ENCODE peak calls at places on chromosome 18, in eight cellular contexts. A, W, T, D, C, H, L and P are unnamed samples.
A peak's percentile ranks its signal among the peaks of the same experiment; 100 is the strongest.

GRCh38 chr18:13303761-13304364 is 85.3 kb downstream of the LDLRAD4 start:
- DNase-seq in A (no peak), W (no peak), T (no peak), D (no peak), C (no peak), H (no peak), L (no peak), P (no peak)

GRCh38 chr18:44458777-44459176 is 221.9 kb upstream of the SETBP1 start:
- DNase-seq in A (peak; percentile 65), W (no peak), T (peak; percentile 91), D (peak; percentile 93), C (no peak), H (no peak), L (peak; percentile 31), P (no peak)

GRCh38 chr18:78911751-78912283 is 67.8 kb upstream of the SALL3 start:
- DNase-seq in A (no peak), W (no peak), T (no peak), D (no peak), C (no peak), H (no peak), L (no peak), P (no peak)

GRCh38 chr18:75063615-75064512 is 145.1 kb downstream of the PTGR3 start:
- DNase-seq in A (no peak), W (no peak), T (no peak), D (no peak), C (no peak), H (no peak), L (no peak), P (no peak)

GRCh38 chr18:61471832-61472406 is 138.7 kb downstream of the CDH20 start:
- DNase-seq in A (no peak), W (no peak), T (no peak), D (no peak), C (no peak), H (no peak), L (no peak), P (no peak)

GRCh38 chr18:4004176-4004829 is 450.8 kb downstream of the DLGAP1 start:
- DNase-seq in A (peak; percentile 34), W (no peak), T (peak; percentile 58), D (peak; percentile 54), C (no peak), H (no peak), L (peak; percentile 35), P (no peak)

GRCh38 chr18:79394438-79395307 is 1.1 kb upstream of the NFATC1 start:
- DNase-seq in A (peak; percentile 73), W (peak; percentile 52), T (peak; percentile 56), D (peak; percentile 33), C (no peak), H (peak; percentile 69), L (peak; percentile 21), P (no peak)

GRCh38 chr18:76377359-76377756 is 117.7 kb downstream of the ZNF516 start:
- DNase-seq in A (no peak), W (no peak), T (no peak), D (no peak), C (no peak), H (no peak), L (no peak), P (no peak)

GRCh38 chr18:61972389-61973264 is 79.8 kb upstream of the RNF152 start:
- DNase-seq in A (no peak), W (no peak), T (no peak), D (no peak), C (no peak), H (no peak), L (no peak), P (no peak)

GRCh38 chr18:6785001-6785400 is 55.5 kb downstream of the ARHGAP28 start:
- DNase-seq in A (peak; percentile 25), W (no peak), T (peak; percentile 58), D (no peak), C (no peak), H (no peak), L (no peak), P (no peak)

GRCh38 chr18:75429975-75430374 is 2.5 kb upstream of the SMIM21 start:
- DNase-seq in A (no peak), W (no peak), T (peak; percentile 90), D (no peak), C (no peak), H (no peak), L (no peak), P (no peak)

GRCh38 chr18:49878996-49879585 is 65.8 kb upstream of the ACAA2 start:
- DNase-seq in A (peak; percentile 47), W (no peak), T (peak; percentile 55), D (no peak), C (no peak), H (no peak), L (no peak), P (no peak)

GRCh38 chr18:5707586-5707985 is 163.8 kb upstream of the EPB41L3 start:
- DNase-seq in A (no peak), W (no peak), T (no peak), D (no peak), C (no peak), H (no peak), L (no peak), P (no peak)

GRCh38 chr18:23918395-23919032 is 96.0 kb upstream of the TTC39C start:
- DNase-seq in A (peak; percentile 73), W (peak; percentile 95), T (peak; percentile 29), D (peak; percentile 62), C (no peak), H (peak; percentile 69), L (peak; percentile 54), P (no peak)

GRCh38 chr18:71371951-71372605 is 1083.2 kb downstream of the SOCS6 start:
- DNase-seq in A (no peak), W (no peak), T (no peak), D (no peak), C (no peak), H (no peak), L (no peak), P (no peak)

GRCh38 chr18:57705011-57705410 is 83.4 kb upstream of the NARS1 start:
- DNase-seq in A (no peak), W (no peak), T (no peak), D (no peak), C (no peak), H (no peak), L (no peak), P (no peak)

GRCh38 chr18:62458868-62459716 is 63.7 kb upstream of the ZCCHC2 start:
- DNase-seq in A (no peak), W (no peak), T (no peak), D (no peak), C (no peak), H (peak; percentile 39), L (no peak), P (no peak)

GRCh38 chr18:80037300-80037699 is 3.1 kb downstream of the RBFA start:
- DNase-seq in A (no peak), W (no peak), T (no peak), D (no peak), C (no peak), H (no peak), L (no peak), P (no peak)

GRCh38 chr18:57249109-57249508 is 102.2 kb downstream of the BOD1L2 start:
- DNase-seq in A (no peak), W (no peak), T (no peak), D (no peak), C (no peak), H (no peak), L (no peak), P (no peak)

GRCh38 chr18:58721586-58722160 is 50.4 kb downstream of the MALT1 start:
- DNase-seq in A (no peak), W (no peak), T (peak; percentile 45), D (no peak), C (no peak), H (peak; percentile 64), L (no peak), P (no peak)

GRCh38 chr18:470661-471501 is 29.6 kb downstream of the COLEC12 start:
- DNase-seq in A (peak; percentile 90), W (peak; percentile 59), T (peak; percentile 68), D (no peak), C (no peak), H (no peak), L (peak; percentile 19), P (no peak)

GRCh38 chr18:22168360-22168921 is 948 bp upstream of the GATA6 start:
- DNase-seq in A (peak; percentile 52), W (no peak), T (no peak), D (peak; percentile 46), C (no peak), H (peak; percentile 44), L (no peak), P (peak; percentile 22)
- TF ChIP-seq CTCF in A (peak; percentile 28), W (no peak), T (peak; percentile 14), D (peak; percentile 24), C (no peak), H (peak; percentile 16), L (no peak), P (no peak)

DNA sequence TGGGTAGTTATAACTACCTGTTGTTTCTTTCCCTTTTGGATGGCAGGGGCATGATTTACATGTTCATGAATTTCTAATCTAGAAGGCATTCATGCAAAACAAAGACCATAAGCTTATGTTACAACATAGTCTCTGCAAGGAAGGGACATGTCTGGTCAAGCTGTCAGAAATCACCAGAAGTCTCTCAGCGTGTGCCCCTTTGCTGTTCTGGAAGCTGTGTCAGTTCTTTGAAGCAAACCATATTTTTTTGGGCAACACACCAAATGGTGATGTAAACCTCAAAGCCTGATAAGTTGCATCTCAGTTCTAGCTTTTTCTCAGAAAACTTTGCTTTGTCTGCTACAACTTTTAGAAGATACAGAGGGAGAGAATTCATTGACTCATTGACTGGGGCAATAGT is 173.5 kb upstream of the CTAGE1 start:
- DNase-seq in A (peak; percentile 94), W (no peak), T (peak; percentile 93), D (peak; percentile 86), C (no peak), H (no peak), L (no peak), P (no peak)
- TF ChIP-seq CTCF in A (no peak), W (no peak), T (no peak), D (no peak), C (no peak), H (no peak), L (no peak), P (no peak)

DNA sequence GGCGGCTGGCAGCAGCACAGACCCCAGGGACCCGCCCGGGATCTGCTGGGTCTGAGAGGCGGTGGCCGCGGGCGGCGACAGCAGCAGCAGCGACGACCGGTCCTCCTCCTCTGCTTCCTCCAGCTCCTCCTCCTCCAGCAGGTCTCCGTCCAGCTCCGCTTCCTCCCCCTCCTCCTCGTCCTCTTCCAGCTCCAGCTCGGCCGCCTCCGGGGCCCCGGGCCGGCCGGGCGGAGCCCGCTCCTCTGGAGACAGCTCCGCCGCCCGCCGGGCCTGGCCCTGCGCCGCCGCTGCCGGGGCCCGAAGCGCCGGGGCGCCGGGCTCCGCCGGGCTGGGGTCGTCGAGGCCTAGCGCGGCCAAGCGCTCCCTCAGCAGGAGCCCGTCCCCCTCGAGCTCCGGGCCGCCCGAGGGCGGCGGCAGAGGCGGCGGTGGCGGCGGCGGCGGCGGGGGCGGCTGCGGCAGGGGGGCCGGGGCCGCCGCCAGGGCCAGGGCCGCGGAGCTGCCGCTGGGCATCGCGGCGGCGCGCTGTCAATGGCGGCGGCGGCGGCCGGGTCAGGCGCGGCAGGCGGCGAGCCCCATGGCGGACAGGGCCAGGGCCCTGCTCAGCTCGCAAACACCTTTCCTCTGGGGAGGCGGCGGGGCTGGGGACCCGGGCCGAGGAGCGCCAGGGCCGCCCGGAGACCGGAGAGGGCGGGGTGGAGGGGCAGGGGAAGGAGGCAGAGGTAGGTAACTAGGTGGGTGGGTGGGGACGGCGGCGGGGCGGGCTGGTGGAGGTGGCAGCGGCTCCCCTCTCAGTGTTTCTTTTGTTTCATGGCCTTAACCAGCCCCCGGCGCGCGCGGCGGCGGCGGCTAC is 445 bp downstream of the MEX3C start:
- DNase-seq in A (peak; percentile 45), W (peak; percentile 22), T (peak; percentile 59), D (peak; percentile 58), C (no peak), H (peak; percentile 74), L (peak; percentile 21), P (peak; percentile 63)
- TF ChIP-seq CTCF in A (no peak), W (no peak), T (no peak), D (no peak), C (no peak), H (no peak), L (no peak), P (no peak)

GRCh38 chr18:48338915-48339314 is 70.3 kb downstream of the ZBTB7C start:
- DNase-seq in A (no peak), W (no peak), T (no peak), D (no peak), C (no peak), H (no peak), L (no peak), P (no peak)
- TF ChIP-seq CTCF in A (no peak), W (no peak), T (no peak), D (no peak), C (no peak), H (no peak), L (no peak), P (no peak)